ENCODE peak calls at places on chromosomes 7 and 10, in five cellular contexts. One of them, this sample, is unnamed.

GRCh38 chr7:136062625-136063336 is 85.6 kb upstream of the MTPN start:
- DNase-seq in suprapubic skin: no peak
- DNase-seq in AG10803: no peak
- DNase-seq in nephron progenitor cell: no peak
- DNase-seq in endothelial cell: no peak
- DNase-seq in this sample: no peak

GRCh38 chr7:156752371-156753297 is 112.1 kb downstream of the RNF32 start:
- DNase-seq in suprapubic skin: no peak
- DNase-seq in AG10803: no peak
- DNase-seq in nephron progenitor cell: peak
- DNase-seq in endothelial cell: no peak
- DNase-seq in this sample: no peak

GRCh38 chr10:47031953-47032465 is 120.8 kb downstream of the PTPN20 start:
- DNase-seq in suprapubic skin: peak
- DNase-seq in AG10803: peak
- DNase-seq in nephron progenitor cell: no peak
- DNase-seq in endothelial cell: no peak
- DNase-seq in this sample: no peak

GRCh38 chr10:124321433-124322072 is 97.2 kb downstream of the OAT start:
- DNase-seq in suprapubic skin: no peak
- DNase-seq in AG10803: no peak
- DNase-seq in nephron progenitor cell: no peak
- DNase-seq in endothelial cell: no peak
- DNase-seq in this sample: no peak

GRCh38 chr10:58291538-58292174 is 22.7 kb downstream of the CISD1 start:
- DNase-seq in suprapubic skin: no peak
- DNase-seq in AG10803: peak
- DNase-seq in nephron progenitor cell: no peak
- DNase-seq in endothelial cell: no peak
- DNase-seq in this sample: no peak

GRCh38 chr7:90613088-90613498 is 17.0 kb downstream of the CDK14 start:
- DNase-seq in suprapubic skin: no peak
- DNase-seq in AG10803: peak
- DNase-seq in nephron progenitor cell: no peak
- DNase-seq in endothelial cell: no peak
- DNase-seq in this sample: no peak

GRCh38 chr7:63040336-63040735 is 958.3 kb upstream of the ZNF722 start:
- DNase-seq in suprapubic skin: no peak
- DNase-seq in AG10803: no peak
- DNase-seq in nephron progenitor cell: no peak
- DNase-seq in endothelial cell: no peak
- DNase-seq in this sample: no peak

GRCh38 chr10:63573068-63573697 is 52.0 kb downstream of the REEP3 start:
- DNase-seq in suprapubic skin: no peak
- DNase-seq in AG10803: peak
- DNase-seq in nephron progenitor cell: no peak
- DNase-seq in endothelial cell: no peak
- DNase-seq in this sample: no peak

GRCh38 chr7:95631545-95631944 is 35.2 kb upstream of the PDK4 start:
- DNase-seq in suprapubic skin: no peak
- DNase-seq in AG10803: no peak
- DNase-seq in nephron progenitor cell: no peak
- DNase-seq in endothelial cell: no peak
- DNase-seq in this sample: no peak

GRCh38 chr7:129334473-129334872 is 99.8 kb upstream of the STRIP2 start:
- DNase-seq in suprapubic skin: no peak
- DNase-seq in AG10803: no peak
- DNase-seq in nephron progenitor cell: no peak
- DNase-seq in endothelial cell: no peak
- DNase-seq in this sample: no peak

GRCh38 chr7:39923086-39923485 is 27.0 kb upstream of the CDK13 start:
- DNase-seq in suprapubic skin: no peak
- DNase-seq in AG10803: no peak
- DNase-seq in nephron progenitor cell: no peak
- DNase-seq in endothelial cell: no peak
- DNase-seq in this sample: no peak
- TF ChIP-seq CTCF in suprapubic skin: no peak
- TF ChIP-seq CTCF in AG10803: no peak
- TF ChIP-seq CTCF in nephron progenitor cell: no peak
- TF ChIP-seq CTCF in endothelial cell: no peak
- TF ChIP-seq CTCF in this sample: no peak

GRCh38 chr7:24573554-24574338 is 494 bp downstream of the PALS2 start:
- DNase-seq in suprapubic skin: peak
- DNase-seq in AG10803: peak
- DNase-seq in nephron progenitor cell: peak
- DNase-seq in endothelial cell: peak
- DNase-seq in this sample: peak

GRCh38 chr7:24573008-24573553 is at the start of gene PALS2:
- DNase-seq in suprapubic skin: peak
- DNase-seq in AG10803: peak
- DNase-seq in nephron progenitor cell: peak
- DNase-seq in endothelial cell: peak
- DNase-seq in this sample: no peak

GRCh38 chr7:24572421-24573007 is 738 bp upstream of the PALS2 start:
- DNase-seq in suprapubic skin: no peak
- DNase-seq in AG10803: peak
- DNase-seq in nephron progenitor cell: peak
- DNase-seq in endothelial cell: peak
- DNase-seq in this sample: peak

GRCh38 chr7:24574365-24574764 is 1.1 kb downstream of the PALS2 start:
- DNase-seq in suprapubic skin: no peak
- DNase-seq in AG10803: peak
- DNase-seq in nephron progenitor cell: no peak
- DNase-seq in endothelial cell: no peak
- DNase-seq in this sample: no peak

GRCh38 chr7:24576171-24577052 is 3.2 kb downstream of the PALS2 start:
- DNase-seq in suprapubic skin: no peak
- DNase-seq in AG10803: peak
- DNase-seq in nephron progenitor cell: peak
- DNase-seq in endothelial cell: peak
- DNase-seq in this sample: no peak
- TF ChIP-seq CTCF in suprapubic skin: peak
- TF ChIP-seq CTCF in AG10803: peak
- TF ChIP-seq CTCF in nephron progenitor cell: peak
- TF ChIP-seq CTCF in endothelial cell: peak
- TF ChIP-seq CTCF in this sample: no peak

GRCh38 chr10:6017781-6018354 is 40.5 kb upstream of the IL15RA start:
- DNase-seq in suprapubic skin: no peak
- DNase-seq in AG10803: no peak
- DNase-seq in nephron progenitor cell: no peak
- DNase-seq in endothelial cell: no peak
- DNase-seq in this sample: no peak
- TF ChIP-seq CTCF in suprapubic skin: no peak
- TF ChIP-seq CTCF in AG10803: no peak
- TF ChIP-seq CTCF in nephron progenitor cell: no peak
- TF ChIP-seq CTCF in endothelial cell: no peak
- TF ChIP-seq CTCF in this sample: no peak

GRCh38 chr7:127711872-127712271 is 59.9 kb downstream of the SND1 start:
- DNase-seq in suprapubic skin: no peak
- DNase-seq in AG10803: no peak
- DNase-seq in nephron progenitor cell: no peak
- DNase-seq in endothelial cell: no peak
- DNase-seq in this sample: no peak

GRCh38 chr7:127706766-127707165 is 54.8 kb downstream of the SND1 start:
- DNase-seq in suprapubic skin: no peak
- DNase-seq in AG10803: peak
- DNase-seq in nephron progenitor cell: no peak
- DNase-seq in endothelial cell: no peak
- DNase-seq in this sample: no peak

GRCh38 chr7:127708201-127708600 is 56.2 kb downstream of the SND1 start:
- DNase-seq in suprapubic skin: no peak
- DNase-seq in AG10803: no peak
- DNase-seq in nephron progenitor cell: no peak
- DNase-seq in endothelial cell: no peak
- DNase-seq in this sample: no peak

GRCh38 chr7:127710635-127711034 is 58.6 kb downstream of the SND1 start:
- DNase-seq in suprapubic skin: no peak
- DNase-seq in AG10803: no peak
- DNase-seq in nephron progenitor cell: no peak
- DNase-seq in endothelial cell: no peak
- DNase-seq in this sample: no peak

DNA sequence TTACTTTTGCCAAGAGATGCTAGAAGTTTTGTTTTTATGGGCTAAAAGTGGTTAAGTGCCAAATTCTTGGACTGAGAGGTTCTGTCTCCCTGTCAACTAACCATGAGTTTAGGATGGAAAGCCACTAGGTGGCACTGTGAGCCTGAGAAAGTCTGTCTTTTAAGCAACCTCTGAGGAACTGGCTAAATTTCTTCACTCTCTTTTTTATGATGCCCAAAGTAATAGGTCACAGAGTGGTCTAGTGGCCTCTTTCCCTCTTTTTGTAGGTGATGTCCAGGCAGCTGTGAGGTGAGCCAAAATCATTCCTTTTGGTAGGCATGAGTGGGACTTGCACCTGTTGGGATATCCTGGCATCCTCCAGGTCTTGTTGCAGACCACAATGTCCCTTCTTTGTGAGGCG is 56.8 kb downstream of the SND1 start:
- DNase-seq in suprapubic skin: no peak
- DNase-seq in AG10803: peak
- DNase-seq in nephron progenitor cell: peak
- DNase-seq in endothelial cell: peak
- DNase-seq in this sample: peak
- TF ChIP-seq CTCF in suprapubic skin: peak
- TF ChIP-seq CTCF in AG10803: peak
- TF ChIP-seq CTCF in nephron progenitor cell: peak
- TF ChIP-seq CTCF in endothelial cell: peak
- TF ChIP-seq CTCF in this sample: no peak